ENCODE peak calls at places on chromosomes 16 and 17, in four cellular contexts. One of them, this sample, is unnamed.

GRCh38 chr17:72182256-72182890 is 61.6 kb downstream of the SOX9 start:
- DNase-seq in effector CD4-positive, alpha-beta T cell: no peak
- DNase-seq in body of pancreas: no peak
- DNase-seq in stimulated activated CD8-positive, alpha-beta memory T cell treated with anti-CD3 and anti-CD28 coated beads, Interleukin-12 subunit alpha, Interleukin-12 subunit beta, amount 100 ng/mL, for 1 hour: no peak
- DNase-seq in this sample: no peak

GRCh38 chr17:75869282-75870141 is 8.9 kb downstream of the TRIM47 start:
- DNase-seq in effector CD4-positive, alpha-beta T cell: no peak
- DNase-seq in body of pancreas: no peak
- DNase-seq in stimulated activated CD8-positive, alpha-beta memory T cell treated with anti-CD3 and anti-CD28 coated beads, Interleukin-12 subunit alpha, Interleukin-12 subunit beta, amount 100 ng/mL, for 1 hour: no peak
- DNase-seq in this sample: no peak

GRCh38 chr16:12728471-12728870 is 75.2 kb downstream of the CPPED1 start:
- DNase-seq in effector CD4-positive, alpha-beta T cell: no peak
- DNase-seq in body of pancreas: no peak
- DNase-seq in stimulated activated CD8-positive, alpha-beta memory T cell treated with anti-CD3 and anti-CD28 coated beads, Interleukin-12 subunit alpha, Interleukin-12 subunit beta, amount 100 ng/mL, for 1 hour: no peak
- DNase-seq in this sample: no peak

GRCh38 chr16:70511833-70512232 is 11.5 kb downstream of the COG4 start:
- DNase-seq in effector CD4-positive, alpha-beta T cell: no peak
- DNase-seq in body of pancreas: no peak
- DNase-seq in stimulated activated CD8-positive, alpha-beta memory T cell treated with anti-CD3 and anti-CD28 coated beads, Interleukin-12 subunit alpha, Interleukin-12 subunit beta, amount 100 ng/mL, for 1 hour: no peak
- DNase-seq in this sample: no peak

GRCh38 chr16:5042574-5043171 is 8.9 kb upstream of the NAGPA start:
- DNase-seq in effector CD4-positive, alpha-beta T cell: no peak
- DNase-seq in body of pancreas: no peak
- DNase-seq in stimulated activated CD8-positive, alpha-beta memory T cell treated with anti-CD3 and anti-CD28 coated beads, Interleukin-12 subunit alpha, Interleukin-12 subunit beta, amount 100 ng/mL, for 1 hour: no peak
- DNase-seq in this sample: no peak

GRCh38 chr16:8929086-8929748 is 34.5 kb downstream of the USP7 start:
- DNase-seq in effector CD4-positive, alpha-beta T cell: no peak
- DNase-seq in body of pancreas: no peak
- DNase-seq in stimulated activated CD8-positive, alpha-beta memory T cell treated with anti-CD3 and anti-CD28 coated beads, Interleukin-12 subunit alpha, Interleukin-12 subunit beta, amount 100 ng/mL, for 1 hour: no peak
- DNase-seq in this sample: no peak

GRCh38 chr16:66652661-66653060 is 43.9 kb downstream of the CMTM4 start:
- DNase-seq in effector CD4-positive, alpha-beta T cell: no peak
- DNase-seq in body of pancreas: no peak
- DNase-seq in stimulated activated CD8-positive, alpha-beta memory T cell treated with anti-CD3 and anti-CD28 coated beads, Interleukin-12 subunit alpha, Interleukin-12 subunit beta, amount 100 ng/mL, for 1 hour: no peak
- DNase-seq in this sample: no peak

GRCh38 chr16:84699147-84699711 is 571 bp upstream of the USP10 start:
- DNase-seq in effector CD4-positive, alpha-beta T cell: no peak
- DNase-seq in body of pancreas: peak; percentile 12
- DNase-seq in stimulated activated CD8-positive, alpha-beta memory T cell treated with anti-CD3 and anti-CD28 coated beads, Interleukin-12 subunit alpha, Interleukin-12 subunit beta, amount 100 ng/mL, for 1 hour: no peak
- DNase-seq in this sample: no peak

GRCh38 chr17:52696362-52696761 is 537.8 kb upstream of the CA10 start:
- DNase-seq in effector CD4-positive, alpha-beta T cell: no peak
- DNase-seq in body of pancreas: no peak
- DNase-seq in stimulated activated CD8-positive, alpha-beta memory T cell treated with anti-CD3 and anti-CD28 coated beads, Interleukin-12 subunit alpha, Interleukin-12 subunit beta, amount 100 ng/mL, for 1 hour: no peak
- DNase-seq in this sample: no peak

GRCh38 chr17:44362479-44362963 is 1.1 kb downstream of the FAM171A2 start:
- DNase-seq in effector CD4-positive, alpha-beta T cell: no peak
- DNase-seq in body of pancreas: no peak
- DNase-seq in stimulated activated CD8-positive, alpha-beta memory T cell treated with anti-CD3 and anti-CD28 coated beads, Interleukin-12 subunit alpha, Interleukin-12 subunit beta, amount 100 ng/mL, for 1 hour: no peak
- DNase-seq in this sample: no peak

GRCh38 chr17:72122002-72122310 is 1.1 kb downstream of the SOX9 start:
- DNase-seq in effector CD4-positive, alpha-beta T cell: no peak
- DNase-seq in body of pancreas: no peak
- DNase-seq in stimulated activated CD8-positive, alpha-beta memory T cell treated with anti-CD3 and anti-CD28 coated beads, Interleukin-12 subunit alpha, Interleukin-12 subunit beta, amount 100 ng/mL, for 1 hour: no peak
- DNase-seq in this sample: no peak

GRCh38 chr16:80602894-80603293 is 62.1 kb downstream of the DYNLRB2 start:
- DNase-seq in effector CD4-positive, alpha-beta T cell: no peak
- DNase-seq in body of pancreas: no peak
- DNase-seq in stimulated activated CD8-positive, alpha-beta memory T cell treated with anti-CD3 and anti-CD28 coated beads, Interleukin-12 subunit alpha, Interleukin-12 subunit beta, amount 100 ng/mL, for 1 hour: no peak
- DNase-seq in this sample: no peak

GRCh38 chr16:2231016-2231931 is 5.0 kb upstream of the DNASE1L2 start:
- DNase-seq in effector CD4-positive, alpha-beta T cell: no peak
- DNase-seq in body of pancreas: no peak
- DNase-seq in stimulated activated CD8-positive, alpha-beta memory T cell treated with anti-CD3 and anti-CD28 coated beads, Interleukin-12 subunit alpha, Interleukin-12 subunit beta, amount 100 ng/mL, for 1 hour: no peak
- DNase-seq in this sample: no peak

GRCh38 chr16:53358884-53359283 is 75.4 kb upstream of the RBL2 start:
- DNase-seq in effector CD4-positive, alpha-beta T cell: no peak
- DNase-seq in body of pancreas: no peak
- DNase-seq in stimulated activated CD8-positive, alpha-beta memory T cell treated with anti-CD3 and anti-CD28 coated beads, Interleukin-12 subunit alpha, Interleukin-12 subunit beta, amount 100 ng/mL, for 1 hour: no peak
- DNase-seq in this sample: no peak

GRCh38 chr17:37512442-37513070 is 22.9 kb downstream of the DUSP14 start:
- DNase-seq in effector CD4-positive, alpha-beta T cell: no peak
- DNase-seq in body of pancreas: no peak
- DNase-seq in stimulated activated CD8-positive, alpha-beta memory T cell treated with anti-CD3 and anti-CD28 coated beads, Interleukin-12 subunit alpha, Interleukin-12 subunit beta, amount 100 ng/mL, for 1 hour: no peak
- DNase-seq in this sample: no peak

GRCh38 chr17:27559996-27560481 is 70.9 kb upstream of the LGALS9 start:
- DNase-seq in effector CD4-positive, alpha-beta T cell: no peak
- DNase-seq in body of pancreas: peak; percentile 73
- DNase-seq in stimulated activated CD8-positive, alpha-beta memory T cell treated with anti-CD3 and anti-CD28 coated beads, Interleukin-12 subunit alpha, Interleukin-12 subunit beta, amount 100 ng/mL, for 1 hour: no peak
- DNase-seq in this sample: no peak

GRCh38 chr16:56450275-56450889 is 750 bp downstream of the NUDT21 start:
- DNase-seq in effector CD4-positive, alpha-beta T cell: no peak
- DNase-seq in body of pancreas: no peak
- DNase-seq in stimulated activated CD8-positive, alpha-beta memory T cell treated with anti-CD3 and anti-CD28 coated beads, Interleukin-12 subunit alpha, Interleukin-12 subunit beta, amount 100 ng/mL, for 1 hour: no peak
- DNase-seq in this sample: no peak

GRCh38 chr16:85178596-85178995 is 66.3 kb upstream of the CIBAR2 start:
- DNase-seq in effector CD4-positive, alpha-beta T cell: no peak
- DNase-seq in body of pancreas: no peak
- DNase-seq in stimulated activated CD8-positive, alpha-beta memory T cell treated with anti-CD3 and anti-CD28 coated beads, Interleukin-12 subunit alpha, Interleukin-12 subunit beta, amount 100 ng/mL, for 1 hour: no peak
- DNase-seq in this sample: no peak

GRCh38 chr17:18139949-18140348 is 31.4 kb downstream of the MYO15A start:
- DNase-seq in effector CD4-positive, alpha-beta T cell: no peak
- DNase-seq in body of pancreas: no peak
- DNase-seq in stimulated activated CD8-positive, alpha-beta memory T cell treated with anti-CD3 and anti-CD28 coated beads, Interleukin-12 subunit alpha, Interleukin-12 subunit beta, amount 100 ng/mL, for 1 hour: no peak
- DNase-seq in this sample: no peak

This sample was measured in cerebellar nuclear complex.